ENCODE peak calls at places on chromosomes 12 and 14, in ten cellular contexts. K is psoas muscle; D is lung; M is colonic mucosa; L is brain microvascular endothelial cell; C is CD8-positive, alpha-beta memory T cell; P is H9; G is neuronal stem cell; T is small intestine; R is iPS DF 6.9. S is an unnamed sample. For H3K27me3, the result is how much of the 10 kb centered on the place peaks cover.

GRCh38 chr12:70031046-70031445 is 206.0 kb downstream of the MYRFL start:
- DNase-seq in K (no peak), D (no peak), M (no peak), L (no peak), C (no peak), P (peak), G (no peak), T (no peak), R (no peak), S (no peak)

GRCh38 chr12:95215925-95216324 is 1.3 kb downstream of the FGD6 start:
- DNase-seq in K (no peak), D (no peak), M (no peak), L (peak), C (no peak), P (no peak), G (no peak), T (no peak), R (no peak), S (no peak)

GRCh38 chr12:76621582-76622024 is 62.0 kb upstream of the OSBPL8 start:
- DNase-seq in K (peak), D (peak), M (peak), L (peak), C (peak), P (peak), G (peak), T (peak), R (peak), S (peak)

GRCh38 chr14:19873178-19873577 is 1.8 kb upstream of the OR4K2 start:
- DNase-seq in K (no peak), D (no peak), M (no peak), L (no peak), C (no peak), P (no peak), G (no peak), T (no peak), R (no peak), S (no peak)

GRCh38 chr12:49348781-49349180 is 2.1 kb downstream of the DNAJC22 start:
- DNase-seq in K (no peak), D (no peak), M (no peak), L (no peak), C (no peak), P (peak), G (no peak), T (no peak), R (no peak), S (no peak)

GRCh38 chr12:12358528-12358927 is 1.6 kb downstream of the BORCS5 start:
- DNase-seq in K (no peak), D (no peak), M (no peak), L (no peak), C (no peak), P (no peak), G (no peak), T (no peak), R (no peak), S (no peak)

GRCh38 chr14:82075566-82075965 is 541.9 kb upstream of the SEL1L start:
- DNase-seq in K (no peak), D (no peak), M (no peak), L (no peak), C (no peak), P (peak), G (peak), T (peak), R (peak), S (no peak)

GRCh38 chr14:103679351-103679750 is 35.9 kb downstream of the XRCC3 start:
- DNase-seq in K (no peak), D (no peak), M (peak), L (peak), C (peak), P (peak), G (no peak), T (peak), R (no peak), S (peak)

GRCh38 chr12:25186788-25187397 is 8.1 kb downstream of the DNAI7 start:
- DNase-seq in K (no peak), D (no peak), M (no peak), L (peak), C (peak), P (no peak), G (no peak), T (no peak), R (no peak), S (no peak)

GRCh38 chr14:90513151-90514014 is 116.6 kb downstream of the CALM1 start:
- DNase-seq in K (no peak), D (peak), M (peak), L (no peak), C (no peak), P (peak), G (no peak), T (peak), R (no peak), S (no peak)

GRCh38 chr12:125203145-125203765 is 138.0 kb downstream of the AACS start:
- DNase-seq in K (no peak), D (no peak), M (no peak), L (no peak), C (no peak), P (no peak), G (no peak), T (peak), R (no peak), S (no peak)

GRCh38 chr12:65948320-65949008 is 124.2 kb downstream of the HMGA2 start:
- DNase-seq in K (peak), D (peak), M (no peak), L (peak), C (no peak), P (no peak), G (no peak), T (no peak), R (no peak), S (no peak)

GRCh38 chr12:47304161-47304560 is 224.4 kb upstream of the AMIGO2 start:
- DNase-seq in K (no peak), D (no peak), M (no peak), L (no peak), C (no peak), P (no peak), G (no peak), T (no peak), R (no peak), S (no peak)

GRCh38 chr12:92360543-92360942 is 214.9 kb upstream of the BTG1 start:
- DNase-seq in K (no peak), D (no peak), M (no peak), L (no peak), C (peak), P (no peak), G (no peak), T (peak), R (no peak), S (no peak)

GRCh38 chr14:86527312-86527711 is 997.4 kb downstream of the FLRT2 start:
- DNase-seq in K (no peak), D (no peak), M (no peak), L (no peak), C (no peak), P (no peak), G (no peak), T (no peak), R (no peak), S (no peak)

GRCh38 chr12:113152835-113153814 is 3.6 kb downstream of the CFAP73 start:
- DNase-seq in K (peak), D (peak), M (peak), L (peak), C (peak), P (peak), G (no peak), T (peak), R (no peak), S (peak)

GRCh38 chr12:42760550-42760949 is 171.0 kb upstream of the PRICKLE1 start:
- DNase-seq in K (no peak), D (no peak), M (no peak), L (no peak), C (no peak), P (no peak), G (no peak), T (no peak), R (no peak), S (no peak)

GRCh38 chr12:93785262-93786010 is 108.3 kb downstream of the CRADD start:
- DNase-seq in K (peak), D (peak), M (no peak), L (peak), C (peak), P (peak), G (peak), T (peak), R (peak), S (no peak)

GRCh38 chr14:101109981-101110728 is 206.6 kb upstream of the RTL1 start:
- DNase-seq in K (peak), D (peak), M (peak), L (no peak), C (no peak), P (no peak), G (no peak), T (no peak), R (no peak), S (no peak)

GRCh38 chr14:27228053-27228452 is 630.2 kb upstream of the NOVA1 start:
- DNase-seq in K (no peak), D (no peak), M (no peak), L (no peak), C (no peak), P (no peak), G (no peak), T (no peak), R (no peak), S (no peak)

GRCh38 chr14:106414464-106414863 is 888.1 kb downstream of the TMEM121 start:
- DNase-seq in K (no peak), D (no peak), M (no peak), L (no peak), C (no peak), P (no peak), G (no peak), T (no peak), R (no peak), S (no peak)

GRCh38 chr14:62006116-62006737 is 244.0 kb downstream of the SNAPC1 start:
- DNase-seq in K (no peak), D (no peak), M (no peak), L (no peak), C (no peak), P (no peak), G (no peak), T (no peak), R (no peak), S (no peak)

GRCh38 chr12:54002278-54002914 is 2.4 kb downstream of the HOXC9 start:
- DNase-seq in K (no peak), D (no peak), M (no peak), L (no peak), C (no peak), P (no peak), G (no peak), T (no peak), R (no peak), S (no peak)

GRCh38 chr12:54001283-54002187 is 1.6 kb downstream of the HOXC9 start:
- DNase-seq in K (no peak), D (no peak), M (no peak), L (no peak), C (no peak), P (no peak), G (no peak), T (no peak), R (no peak), S (no peak)

GRCh38 chr12:54000105-54000773 is at the start of gene HOXC9:
- DNase-seq in K (peak), D (no peak), M (no peak), L (no peak), C (no peak), P (no peak), G (no peak), T (no peak), R (no peak), S (no peak)

GRCh38 chr12:53999596-54000104 is 311 bp upstream of the HOXC9 start:
- DNase-seq in K (peak), D (no peak), M (no peak), L (no peak), C (no peak), P (no peak), G (no peak), T (no peak), R (no peak), S (peak)

GRCh38 chr12:54000774-54001114 is 783 bp downstream of the HOXC9 start:
- DNase-seq in K (no peak), D (no peak), M (no peak), L (no peak), C (no peak), P (no peak), G (no peak), T (no peak), R (no peak), S (no peak)
- H3K27me3 ChIP-seq in K (under half), D (under half), M (half or more), L (half or more), C (half or more), P (half or more), G (half or more), T (under half), R (half or more), S (under half)

GRCh38 chr12:112010415-112011344 is 2.3 kb downstream of the TMEM116 start:
- DNase-seq in K (no peak), D (no peak), M (no peak), L (no peak), C (no peak), P (no peak), G (no peak), T (no peak), R (no peak), S (no peak)

GRCh38 chr12:112011685-112012084 is 1.3 kb downstream of the TMEM116 start:
- DNase-seq in K (no peak), D (no peak), M (no peak), L (no peak), C (no peak), P (no peak), G (no peak), T (no peak), R (no peak), S (no peak)

GRCh38 chr12:112005419-112006395 is 7.3 kb downstream of the TMEM116 start:
- DNase-seq in K (no peak), D (peak), M (peak), L (no peak), C (no peak), P (peak), G (no peak), T (peak), R (no peak), S (peak)

GRCh38 chr12:112007945-112008344 is 5.0 kb downstream of the TMEM116 start:
- DNase-seq in K (no peak), D (no peak), M (no peak), L (no peak), C (no peak), P (no peak), G (no peak), T (no peak), R (no peak), S (no peak)

DNA sequence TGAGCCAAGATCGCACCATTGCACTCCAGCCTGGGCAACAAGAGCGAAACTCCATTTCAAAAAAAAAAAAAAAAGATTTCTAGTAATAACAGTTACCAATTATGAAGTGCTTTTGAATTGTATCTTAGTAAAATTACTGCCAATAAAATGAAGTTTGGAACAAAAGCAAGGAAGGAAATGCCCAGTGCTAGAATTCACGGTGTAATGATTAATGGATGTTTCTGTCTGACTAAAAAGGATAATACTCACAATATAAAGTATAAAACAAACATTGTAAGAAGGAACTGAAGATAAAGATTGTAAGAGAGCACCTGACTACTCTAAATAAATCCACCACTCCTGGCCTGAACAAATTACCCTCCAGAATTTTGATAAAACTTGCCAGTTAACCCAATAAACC is 4.0 kb downstream of the TMEM116 start:
- DNase-seq in K (no peak), D (no peak), M (no peak), L (no peak), C (no peak), P (no peak), G (no peak), T (no peak), R (no peak), S (no peak)
- H3K27ac ChIP-seq in K (no peak), D (no peak), M (no peak), L (no peak), C (no peak), P (no peak), G (no peak), T (no peak), R (no peak), S (no peak)

GRCh38 chr12:34387711-34388635 is 365.7 kb downstream of the ALG10 start:
- DNase-seq in K (no peak), D (no peak), M (no peak), L (no peak), C (no peak), P (no peak), G (no peak), T (no peak), R (no peak), S (no peak)

GRCh38 chr12:34390171-34390841 is 368.0 kb downstream of the ALG10 start:
- DNase-seq in K (no peak), D (no peak), M (no peak), L (no peak), C (no peak), P (no peak), G (no peak), T (no peak), R (no peak), S (no peak)

GRCh38 chr12:34389378-34390170 is 367.3 kb downstream of the ALG10 start:
- DNase-seq in K (no peak), D (no peak), M (no peak), L (no peak), C (no peak), P (no peak), G (no peak), T (no peak), R (no peak), S (no peak)

GRCh38 chr12:34386621-34387255 is 364.4 kb downstream of the ALG10 start:
- DNase-seq in K (no peak), D (no peak), M (no peak), L (no peak), C (no peak), P (no peak), G (no peak), T (no peak), R (no peak), S (no peak)

GRCh38 chr12:34388636-34389377 is 366.5 kb downstream of the ALG10 start:
- DNase-seq in K (no peak), D (no peak), M (no peak), L (no peak), C (no peak), P (no peak), G (no peak), T (no peak), R (no peak), S (no peak)
- H3K27me3 ChIP-seq in K (under half), D (under half), M (under half), L (under half), C (under half), P (under half), G (under half), T (under half), R (under half), S (half or more)

DNA sequence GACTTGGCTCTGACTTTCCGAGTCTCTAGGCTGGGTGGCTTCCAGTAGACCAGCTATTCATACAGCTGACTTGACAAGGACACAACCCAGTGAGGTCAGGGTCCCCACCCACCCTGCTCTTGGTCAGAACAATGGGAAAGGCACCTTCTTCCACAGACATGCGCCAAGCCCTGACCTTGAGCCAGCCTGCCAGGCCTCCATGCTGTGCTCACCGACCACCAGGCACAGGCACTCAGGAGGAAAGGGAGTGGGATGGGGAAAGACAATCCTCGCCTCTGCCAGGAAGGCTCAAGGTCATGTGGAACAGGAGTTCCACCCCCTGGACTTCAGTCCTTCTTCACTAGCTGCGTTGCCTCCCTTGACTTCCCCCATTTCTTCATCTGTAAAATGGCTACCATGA is 31.4 kb downstream of the GALNT16 start:
- DNase-seq in K (no peak), D (no peak), M (no peak), L (no peak), C (no peak), P (no peak), G (no peak), T (no peak), R (no peak), S (no peak)
- H3K27ac ChIP-seq in K (no peak), D (peak), M (no peak), L (no peak), C (no peak), P (no peak), G (no peak), T (no peak), R (no peak), S (no peak)

GRCh38 chr14:99273025-99273723 is 1.2 kb upstream of the BCL11B start:
- DNase-seq in K (no peak), D (no peak), M (peak), L (no peak), C (no peak), P (peak), G (no peak), T (peak), R (no peak), S (peak)

GRCh38 chr14:99271288-99271941 is 582 bp downstream of the BCL11B start:
- DNase-seq in K (no peak), D (no peak), M (no peak), L (no peak), C (no peak), P (no peak), G (no peak), T (no peak), R (no peak), S (no peak)

GRCh38 chr14:99271951-99272668 is at the start of gene BCL11B:
- DNase-seq in K (peak), D (peak), M (peak), L (peak), C (peak), P (peak), G (no peak), T (peak), R (no peak), S (peak)

GRCh38 chr14:99273724-99274345 is 1.8 kb upstream of the BCL11B start:
- DNase-seq in K (no peak), D (no peak), M (peak), L (no peak), C (no peak), P (no peak), G (no peak), T (peak), R (no peak), S (peak)

DNA sequence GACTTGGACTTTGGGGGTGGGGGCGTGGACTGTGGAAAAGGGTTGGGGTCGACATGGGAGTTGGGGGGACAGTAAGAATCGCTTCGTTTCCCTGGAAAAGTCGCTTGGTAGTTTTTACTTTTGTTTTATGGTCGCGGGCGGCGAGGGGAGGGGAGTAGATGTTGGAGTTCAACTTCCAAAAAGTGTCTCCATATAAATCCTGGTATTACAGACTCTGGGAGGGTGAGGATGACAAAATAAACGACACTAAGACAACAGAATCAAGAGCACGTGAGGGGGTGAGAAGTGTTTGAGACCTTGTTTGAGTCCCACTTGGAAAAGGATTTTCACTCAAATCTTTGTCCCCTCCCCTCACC is 650 bp upstream of the BCL11B start:
- DNase-seq in K (no peak), D (no peak), M (no peak), L (no peak), C (no peak), P (no peak), G (no peak), T (no peak), R (no peak), S (no peak)
- H3K27me3 ChIP-seq in K (under half), D (under half), M (under half), L (half or more), C (under half), P (under half), G (half or more), T (under half), R (under half), S (half or more)

GRCh38 chr12:119859241-119859640 is 17.9 kb downstream of the CIT start:
- DNase-seq in K (no peak), D (no peak), M (no peak), L (no peak), C (no peak), P (no peak), G (no peak), T (no peak), R (no peak), S (no peak)

GRCh38 chr12:119857036-119857435 is 20.1 kb downstream of the CIT start:
- DNase-seq in K (no peak), D (no peak), M (no peak), L (no peak), C (no peak), P (no peak), G (no peak), T (no peak), R (no peak), S (no peak)
- H3K27ac ChIP-seq in K (no peak), D (no peak), M (no peak), L (no peak), C (no peak), P (no peak), G (no peak), T (no peak), R (no peak), S (peak)

S was measured in WERI-Rb-1.